ENCODE peak calls at places on chromosome 13, in four cellular contexts. C is WTC11, B is GM12878, L is SK-N-SH. V is an unnamed sample.

GRCh38 chr13:19567820-19568534 is 6.6 kb upstream of the TPTE2 start:
- DNase-seq in C (no peak), B (peak), L (no peak), V (no peak)

GRCh38 chr13:23372264-23372905 is 61.1 kb downstream of the SACS start:
- DNase-seq in C (no peak), B (no peak), L (no peak), V (no peak)

GRCh38 chr13:113726961-113727411 is 32.0 kb upstream of the TMEM255B start:
- DNase-seq in C (no peak), B (no peak), L (no peak), V (no peak)

GRCh38 chr13:98413796-98414195 is 163.1 kb downstream of the STK24 start:
- DNase-seq in C (no peak), B (no peak), L (no peak), V (no peak)

GRCh38 chr13:21164631-21165030 is 11.7 kb downstream of the SKA3 start:
- DNase-seq in C (no peak), B (no peak), L (no peak), V (no peak)

GRCh38 chr13:45540864-45541263 is 74.7 kb downstream of the ERICH6B start:
- DNase-seq in C (no peak), B (no peak), L (no peak), V (no peak)

GRCh38 chr13:65606622-65607021 is 1623.5 kb downstream of the PCDH9 start:
- DNase-seq in C (no peak), B (no peak), L (no peak), V (no peak)

GRCh38 chr13:98599502-98600328 is 22.8 kb upstream of the STK24 start:
- DNase-seq in C (no peak), B (no peak), L (no peak), V (no peak)

GRCh38 chr13:40651866-40652587 is 14.4 kb downstream of the FOXO1 start:
- DNase-seq in C (peak), B (no peak), L (no peak), V (no peak)

GRCh38 chr13:67013709-67014108 is 216.4 kb downstream of the PCDH9 start:
- DNase-seq in C (no peak), B (no peak), L (no peak), V (no peak)

GRCh38 chr13:55361141-55361540 is 1779.6 kb upstream of the PRR20A start:
- DNase-seq in C (no peak), B (no peak), L (no peak), V (no peak)

GRCh38 chr13:45194081-45194939 is 6.5 kb downstream of the KCTD4 start:
- DNase-seq in C (peak), B (no peak), L (no peak), V (no peak)

GRCh38 chr13:101979825-101980224 is 422.0 kb downstream of the FGF14 start:
- DNase-seq in C (no peak), B (no peak), L (peak), V (no peak)

GRCh38 chr13:28636078-28636477 is 22.9 kb upstream of the POMP start:
- DNase-seq in C (no peak), B (no peak), L (no peak), V (no peak)

GRCh38 chr13:45974500-45974899 is 78.0 kb downstream of the ZC3H13 start:
- DNase-seq in C (no peak), B (no peak), L (no peak), V (no peak)

GRCh38 chr13:28401303-28402056 is 93.4 kb downstream of the FLT1 start:
- DNase-seq in C (no peak), B (peak), L (no peak), V (no peak)

GRCh38 chr13:38590796-38591507 is 95.9 kb upstream of the FREM2 start:
- DNase-seq in C (no peak), B (no peak), L (no peak), V (no peak)

GRCh38 chr13:31909889-31910551 is 121.6 kb upstream of the FRY start:
- DNase-seq in C (no peak), B (peak), L (peak), V (peak)

GRCh38 chr13:90084684-90085290 is 1262.7 kb upstream of the MIR17HG start:
- DNase-seq in C (no peak), B (no peak), L (no peak), V (no peak)

GRCh38 chr13:64087624-64088023 is 2672.0 kb upstream of the PCDH20 start:
- DNase-seq in C (no peak), B (no peak), L (no peak), V (no peak)

GRCh38 chr13:42102961-42103688 is 54.7 kb downstream of the DGKH start:
- DNase-seq in C (no peak), B (no peak), L (no peak), V (no peak)
- TF ChIP-seq USF1 in C (no peak), B (no peak), L (no peak), V (no peak)

GRCh38 chr13:73870970-73871935 is 263.0 kb downstream of the KLF12 start:
- DNase-seq in C (peak), B (no peak), L (no peak), V (no peak)
- TF ChIP-seq USF1 in C (no peak), B (no peak), L (no peak), V (no peak)

DNA sequence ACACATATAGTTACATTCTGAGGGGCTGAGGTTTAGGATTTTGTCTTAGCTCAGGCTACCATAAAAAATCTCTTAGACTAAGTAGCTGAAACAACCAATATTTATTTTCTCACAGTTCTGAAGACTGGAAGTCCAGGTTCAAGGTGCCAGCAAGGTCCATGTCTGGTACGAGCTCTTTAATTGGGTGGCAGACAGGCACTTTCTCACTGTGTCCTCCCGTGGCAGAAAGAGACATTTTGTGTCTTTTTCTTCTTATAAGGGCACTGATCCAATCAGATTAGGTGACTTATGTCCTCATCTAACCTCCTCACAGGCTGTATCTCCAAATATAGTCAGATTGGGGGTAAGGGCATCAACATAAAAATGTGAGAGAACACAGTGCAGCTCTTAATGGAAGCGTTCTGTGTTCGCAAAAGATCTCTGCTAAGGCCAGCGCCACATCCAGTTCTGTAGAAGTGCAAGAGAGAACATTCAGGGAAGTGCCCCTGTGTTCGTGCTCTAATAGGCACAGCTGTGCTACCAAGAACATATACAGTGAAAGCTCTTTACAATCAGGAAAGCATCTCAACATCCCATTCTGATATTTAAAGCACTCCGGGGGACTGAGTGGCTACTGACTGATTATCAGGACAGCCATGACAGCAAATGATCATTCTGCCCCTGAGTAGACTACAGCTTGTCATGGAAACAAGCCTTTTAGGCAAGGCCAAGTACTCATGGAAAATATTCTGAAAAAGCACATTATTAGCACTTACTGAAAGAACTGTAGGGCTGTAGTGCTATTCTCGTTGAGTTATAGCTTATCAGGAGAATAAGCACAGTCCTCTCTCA is 819.2 kb downstream of the LIG4 start:
- DNase-seq in C (no peak), B (no peak), L (no peak), V (no peak)
- TF ChIP-seq USF1 in C (no peak), B (no peak), L (no peak), V (no peak)

DNA sequence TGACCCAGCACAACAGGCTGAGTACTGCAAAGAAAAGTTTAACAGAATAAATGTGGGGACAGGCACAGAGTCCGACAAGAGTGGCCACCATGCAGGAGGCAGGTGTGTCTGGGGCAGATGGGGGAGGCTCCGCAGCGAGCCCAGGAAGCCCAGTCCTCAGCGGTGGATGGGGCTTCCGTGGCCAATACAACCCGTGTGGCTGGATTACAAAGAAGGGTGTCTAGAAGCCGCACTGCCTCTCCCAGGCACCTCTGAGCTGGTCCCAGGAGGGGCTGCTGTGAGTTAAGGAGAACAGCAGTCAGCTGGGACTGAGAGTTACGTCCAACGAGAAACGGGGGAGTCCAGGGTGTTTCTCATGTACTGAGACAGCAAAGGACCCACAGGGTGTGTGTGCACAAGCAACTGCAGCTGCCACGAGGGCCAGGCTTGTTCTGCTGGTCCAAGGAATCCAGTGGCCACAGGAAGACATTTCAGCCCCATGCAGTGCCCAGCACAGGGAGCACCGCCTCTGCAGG is 70.2 kb downstream of the SPACA7 start:
- DNase-seq in C (no peak), B (no peak), L (peak), V (no peak)
- TF ChIP-seq USF1 in C (no peak), B (no peak), L (no peak), V (no peak)

DNA sequence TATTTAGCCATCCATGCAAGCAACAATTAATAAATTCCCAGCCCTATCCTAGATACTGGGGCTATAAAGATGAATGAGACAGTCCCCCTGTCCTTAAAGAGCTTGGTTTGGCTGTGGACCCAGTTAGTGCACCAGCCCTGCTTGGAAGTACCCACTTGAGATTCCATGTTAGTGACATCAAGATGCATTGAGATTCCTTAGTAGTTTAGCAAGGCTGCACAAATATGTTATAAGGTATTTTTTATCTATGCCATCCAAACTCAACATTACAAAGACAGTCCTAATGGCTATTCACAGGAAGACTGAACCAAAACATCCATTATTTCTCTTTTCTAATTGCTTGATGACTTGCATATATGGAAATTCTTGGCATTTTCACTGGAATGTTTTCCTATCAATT is 48.8 kb upstream of the RAP2A start:
- DNase-seq in C (no peak), B (no peak), L (no peak), V (no peak)
- TF ChIP-seq USF1 in C (no peak), B (no peak), L (no peak), V (no peak)

V was measured in K562.